ENCODE peak calls at places on chromosomes 11 and 22, in eight cellular contexts. One of them, this sample, is unnamed.
A peak's percentile ranks its signal among the peaks of the same experiment; 100 is the strongest.

GRCh38 chr11:7547091-7547490 is 33.3 kb downstream of the PPFIBP2 start:
- DNase-seq in HCT116: no peak
- DNase-seq in Panc1: no peak
- DNase-seq in GM23338: no peak
- DNase-seq in SK-N-SH: no peak
- DNase-seq in HL-60: no peak
- DNase-seq in HepG2: no peak
- DNase-seq in GM12878: no peak
- DNase-seq in this sample: no peak

GRCh38 chr11:102081313-102081712 is 28.9 kb upstream of the YAP1 start:
- DNase-seq in HCT116: no peak
- DNase-seq in Panc1: no peak
- DNase-seq in GM23338: no peak
- DNase-seq in SK-N-SH: no peak
- DNase-seq in HL-60: no peak
- DNase-seq in HepG2: no peak
- DNase-seq in GM12878: no peak
- DNase-seq in this sample: no peak

GRCh38 chr11:112029460-112029859 is 4.3 kb downstream of the DLAT start:
- DNase-seq in HCT116: no peak
- DNase-seq in Panc1: no peak
- DNase-seq in GM23338: no peak
- DNase-seq in SK-N-SH: no peak
- DNase-seq in HL-60: no peak
- DNase-seq in HepG2: no peak
- DNase-seq in GM12878: no peak
- DNase-seq in this sample: no peak

GRCh38 chr11:95132956-95133355 is 43.3 kb downstream of the ENDOD1 start:
- DNase-seq in HCT116: no peak
- DNase-seq in Panc1: no peak
- DNase-seq in GM23338: no peak
- DNase-seq in SK-N-SH: no peak
- DNase-seq in HL-60: peak; percentile 54
- DNase-seq in HepG2: no peak
- DNase-seq in GM12878: no peak
- DNase-seq in this sample: no peak

GRCh38 chr11:67356867-67357561 is 3.7 kb upstream of the POLD4 start:
- DNase-seq in HCT116: no peak
- DNase-seq in Panc1: no peak
- DNase-seq in GM23338: peak; percentile 94
- DNase-seq in SK-N-SH: peak; percentile 84
- DNase-seq in HL-60: peak; percentile 89
- DNase-seq in HepG2: peak; percentile 76
- DNase-seq in GM12878: no peak
- DNase-seq in this sample: peak; percentile 90

GRCh38 chr11:73585834-73586575 is 11.9 kb downstream of the FAM168A start:
- DNase-seq in HCT116: no peak
- DNase-seq in Panc1: no peak
- DNase-seq in GM23338: no peak
- DNase-seq in SK-N-SH: no peak
- DNase-seq in HL-60: no peak
- DNase-seq in HepG2: no peak
- DNase-seq in GM12878: no peak
- DNase-seq in this sample: no peak

GRCh38 chr11:78040691-78041379 is 17.8 kb upstream of the KCTD14 start:
- DNase-seq in HCT116: no peak
- DNase-seq in Panc1: no peak
- DNase-seq in GM23338: peak; percentile 24
- DNase-seq in SK-N-SH: no peak
- DNase-seq in HL-60: no peak
- DNase-seq in HepG2: no peak
- DNase-seq in GM12878: no peak
- DNase-seq in this sample: peak; percentile 46

GRCh38 chr22:42862045-42862734 is 5.1 kb upstream of the ARFGAP3 start:
- DNase-seq in HCT116: no peak
- DNase-seq in Panc1: no peak
- DNase-seq in GM23338: no peak
- DNase-seq in SK-N-SH: no peak
- DNase-seq in HL-60: no peak
- DNase-seq in HepG2: peak; percentile 62
- DNase-seq in GM12878: no peak
- DNase-seq in this sample: no peak

GRCh38 chr11:27213232-27213660 is 149.8 kb downstream of the CCDC34 start:
- DNase-seq in HCT116: no peak
- DNase-seq in Panc1: peak; percentile 64
- DNase-seq in GM23338: no peak
- DNase-seq in SK-N-SH: no peak
- DNase-seq in HL-60: no peak
- DNase-seq in HepG2: no peak
- DNase-seq in GM12878: peak; percentile 17
- DNase-seq in this sample: no peak

GRCh38 chr11:100930185-100930778 is 199.3 kb downstream of the PGR start:
- DNase-seq in HCT116: peak; percentile 47
- DNase-seq in Panc1: no peak
- DNase-seq in GM23338: peak; percentile 79
- DNase-seq in SK-N-SH: peak; percentile 6
- DNase-seq in HL-60: no peak
- DNase-seq in HepG2: peak; percentile 46
- DNase-seq in GM12878: no peak
- DNase-seq in this sample: peak; percentile 68

GRCh38 chr22:25232301-25232700 is 12.9 kb downstream of the CRYBB2 start:
- DNase-seq in HCT116: no peak
- DNase-seq in Panc1: no peak
- DNase-seq in GM23338: no peak
- DNase-seq in SK-N-SH: no peak
- DNase-seq in HL-60: no peak
- DNase-seq in HepG2: no peak
- DNase-seq in GM12878: no peak
- DNase-seq in this sample: no peak

DNA sequence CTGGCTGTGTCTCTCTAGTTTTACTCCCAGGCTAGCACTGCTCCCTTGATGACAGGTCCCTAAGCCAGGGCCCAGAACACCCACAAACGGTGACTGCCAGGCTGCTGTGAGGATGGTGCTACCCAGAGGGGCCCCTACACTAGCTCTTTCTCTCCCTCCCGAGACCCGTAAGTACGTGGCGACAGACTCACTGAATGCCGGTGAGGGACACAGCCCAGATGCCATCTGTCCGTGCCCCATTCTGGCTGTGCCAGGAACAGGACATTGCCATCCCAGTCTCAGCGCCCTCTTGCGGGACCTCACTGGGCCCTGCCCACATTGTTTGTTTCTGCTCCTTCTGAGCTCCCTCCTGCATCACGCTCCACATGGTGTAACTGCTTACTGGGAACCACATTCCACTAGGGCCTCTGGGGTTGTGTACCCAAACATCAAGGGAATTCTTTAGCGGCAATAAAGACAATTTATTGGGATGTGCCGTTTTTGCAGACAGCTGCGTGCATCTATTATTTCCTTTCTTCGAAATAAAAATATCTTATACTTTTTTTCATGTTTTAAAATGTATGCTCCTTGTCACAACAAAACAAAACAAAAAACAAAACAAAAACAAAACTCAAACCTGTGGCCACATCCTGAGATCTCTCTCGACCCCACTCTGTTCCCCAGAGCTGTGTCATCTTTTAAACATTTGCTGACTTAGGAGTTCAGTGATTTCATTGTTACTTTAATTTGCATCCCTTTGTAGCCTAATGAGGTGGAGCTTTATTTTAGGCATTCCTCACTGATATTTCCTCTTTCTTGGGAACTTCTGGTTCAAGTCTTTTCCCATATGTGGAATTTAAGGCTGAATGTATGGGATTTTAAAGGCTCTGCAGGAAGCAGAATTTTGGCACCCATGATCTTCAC is 4.4 kb upstream of the TPCN2 start:
- DNase-seq in HCT116: peak; percentile 68
- DNase-seq in Panc1: peak; percentile 42
- DNase-seq in GM23338: peak; percentile 88
- DNase-seq in SK-N-SH: peak; percentile 77
- DNase-seq in HL-60: peak; percentile 75
- DNase-seq in HepG2: peak; percentile 68
- DNase-seq in GM12878: no peak
- DNase-seq in this sample: no peak
- TF ChIP-seq REST in HCT116: no peak
- TF ChIP-seq REST in Panc1: no peak
- TF ChIP-seq REST in GM23338: no peak
- TF ChIP-seq REST in SK-N-SH: no peak
- TF ChIP-seq REST in HL-60: no peak
- TF ChIP-seq REST in HepG2: no peak
- TF ChIP-seq REST in GM12878: no peak
- TF ChIP-seq REST in this sample: no peak

DNA sequence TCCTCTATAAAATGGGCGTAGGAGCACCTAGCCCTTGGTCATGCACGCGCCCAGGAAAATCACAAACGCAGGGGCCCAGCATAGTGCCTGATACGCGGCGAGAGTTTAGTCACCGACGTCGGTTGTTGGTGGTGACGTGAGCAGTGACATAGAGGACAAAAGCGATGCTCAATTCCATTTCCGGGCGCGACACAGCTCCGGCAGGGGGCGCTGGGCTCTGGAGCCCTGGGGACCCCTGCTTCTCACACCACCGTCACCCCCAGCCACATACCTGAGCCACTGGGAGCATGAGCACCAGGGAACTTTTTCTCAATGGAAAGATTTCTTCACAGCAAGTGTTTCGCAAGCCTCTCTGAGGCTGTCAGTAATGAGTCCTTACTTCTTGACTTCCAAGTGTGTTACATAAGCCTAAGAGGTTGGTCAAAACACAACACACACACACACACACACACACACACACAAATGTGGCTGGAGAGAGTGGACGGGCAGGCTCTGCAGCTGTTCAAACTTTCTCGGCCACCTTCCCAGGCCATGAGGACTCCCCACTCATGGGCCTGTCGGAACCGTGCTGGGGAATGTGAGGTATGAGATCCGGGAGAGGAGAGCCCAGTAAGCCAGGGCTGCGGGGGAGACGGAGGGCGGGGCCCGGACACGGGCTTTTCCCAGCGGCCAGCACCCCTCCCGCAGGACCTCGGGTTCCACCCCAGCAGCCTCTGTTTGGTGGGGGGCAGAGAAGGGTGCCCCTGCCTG is 36.9 kb upstream of the LINC01488 start:
- DNase-seq in HCT116: no peak
- DNase-seq in Panc1: no peak
- DNase-seq in GM23338: peak; percentile 60
- DNase-seq in SK-N-SH: no peak
- DNase-seq in HL-60: peak; percentile 95
- DNase-seq in HepG2: peak; percentile 21
- DNase-seq in GM12878: no peak
- DNase-seq in this sample: peak; percentile 97
- TF ChIP-seq POLR2AphosphoS5 in HCT116: no peak
- TF ChIP-seq POLR2AphosphoS5 in Panc1: no peak
- TF ChIP-seq POLR2AphosphoS5 in GM23338: no peak
- TF ChIP-seq POLR2AphosphoS5 in SK-N-SH: no peak
- TF ChIP-seq POLR2AphosphoS5 in HL-60: peak; percentile 66
- TF ChIP-seq POLR2AphosphoS5 in HepG2: no peak
- TF ChIP-seq POLR2AphosphoS5 in GM12878: no peak
- TF ChIP-seq POLR2AphosphoS5 in this sample: peak; percentile 47

GRCh38 chr11:64746486-64746885 is 2.5 kb upstream of the RASGRP2 start:
- DNase-seq in HCT116: no peak
- DNase-seq in Panc1: no peak
- DNase-seq in GM23338: no peak
- DNase-seq in SK-N-SH: no peak
- DNase-seq in HL-60: no peak
- DNase-seq in HepG2: no peak
- DNase-seq in GM12878: no peak
- DNase-seq in this sample: no peak

GRCh38 chr11:64743591-64744543 is at the start of gene RASGRP2:
- DNase-seq in HCT116: no peak
- DNase-seq in Panc1: no peak
- DNase-seq in GM23338: peak; percentile 81
- DNase-seq in SK-N-SH: peak; percentile 84
- DNase-seq in HL-60: peak; percentile 94
- DNase-seq in HepG2: peak; percentile 28
- DNase-seq in GM12878: no peak
- DNase-seq in this sample: peak; percentile 87

GRCh38 chr11:64744544-64745218 is 739 bp upstream of the RASGRP2 start:
- DNase-seq in HCT116: no peak
- DNase-seq in Panc1: no peak
- DNase-seq in GM23338: no peak
- DNase-seq in SK-N-SH: peak; percentile 86
- DNase-seq in HL-60: no peak
- DNase-seq in HepG2: no peak
- DNase-seq in GM12878: no peak
- DNase-seq in this sample: peak; percentile 88

GRCh38 chr11:64745523-64746328 is 1.8 kb upstream of the RASGRP2 start:
- DNase-seq in HCT116: no peak
- DNase-seq in Panc1: no peak
- DNase-seq in GM23338: peak; percentile 90
- DNase-seq in SK-N-SH: peak; percentile 96
- DNase-seq in HL-60: peak; percentile 83
- DNase-seq in HepG2: no peak
- DNase-seq in GM12878: no peak
- DNase-seq in this sample: peak; percentile 86

DNA sequence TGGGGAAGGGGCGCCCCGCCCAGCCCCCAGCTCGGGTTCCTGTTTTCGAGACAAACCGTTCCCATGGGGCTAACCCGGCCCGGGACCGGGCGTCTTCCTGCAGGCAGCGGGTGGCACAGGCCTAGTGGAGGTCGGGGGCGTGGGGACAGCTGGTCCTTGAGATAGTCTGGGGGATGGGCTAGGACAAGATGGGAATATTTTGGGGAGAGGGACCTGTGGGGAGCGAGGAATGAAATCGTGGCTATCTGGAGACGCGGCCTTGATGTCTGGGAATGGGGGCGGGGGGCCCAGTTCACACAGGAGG is 1.2 kb upstream of the RASGRP2 start:
- DNase-seq in HCT116: no peak
- DNase-seq in Panc1: no peak
- DNase-seq in GM23338: peak; percentile 70
- DNase-seq in SK-N-SH: peak; percentile 81
- DNase-seq in HL-60: peak; percentile 97
- DNase-seq in HepG2: no peak
- DNase-seq in GM12878: no peak
- DNase-seq in this sample: peak; percentile 58
- TF ChIP-seq REST in HCT116: no peak
- TF ChIP-seq REST in Panc1: no peak
- TF ChIP-seq REST in GM23338: no peak
- TF ChIP-seq REST in SK-N-SH: no peak
- TF ChIP-seq REST in HL-60: no peak
- TF ChIP-seq REST in HepG2: no peak
- TF ChIP-seq REST in GM12878: no peak
- TF ChIP-seq REST in this sample: no peak

DNA sequence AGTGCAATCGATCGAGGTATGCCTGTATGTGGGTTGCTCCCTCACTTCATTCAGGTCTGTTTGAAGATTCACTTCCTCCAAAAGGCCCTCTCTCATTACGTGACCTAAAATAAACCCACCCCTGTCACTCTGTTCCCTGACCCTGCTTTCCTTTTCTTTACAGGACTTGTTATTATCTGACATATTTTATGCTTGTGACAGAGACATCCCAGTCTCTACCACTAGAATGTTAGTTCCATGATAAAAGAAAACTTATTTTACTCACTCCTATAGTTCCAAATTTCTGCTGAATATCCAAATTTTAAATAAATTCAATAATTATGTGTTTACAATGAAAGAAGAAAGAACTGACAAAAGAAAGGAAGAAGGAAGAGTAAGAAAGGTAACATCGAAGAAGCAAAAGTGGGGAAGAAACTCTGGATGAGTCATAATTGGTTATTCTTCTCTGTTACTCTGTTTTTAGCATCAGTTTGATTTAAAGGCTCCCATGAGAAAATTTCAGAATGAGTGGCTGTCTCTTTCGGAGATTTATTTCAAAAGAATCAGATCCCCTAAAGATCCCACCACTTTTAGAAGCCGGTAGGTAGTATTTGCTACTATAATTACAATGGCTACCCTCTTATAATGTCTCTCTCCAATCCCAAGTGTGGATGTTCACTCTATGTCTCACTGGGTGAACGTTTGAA is 33.5 kb downstream of the ENTHD1 start:
- DNase-seq in HCT116: no peak
- DNase-seq in Panc1: no peak
- DNase-seq in GM23338: no peak
- DNase-seq in SK-N-SH: no peak
- DNase-seq in HL-60: no peak
- DNase-seq in HepG2: no peak
- DNase-seq in GM12878: peak; percentile 73
- DNase-seq in this sample: no peak
- TF ChIP-seq POLR2AphosphoS5 in HCT116: no peak
- TF ChIP-seq POLR2AphosphoS5 in Panc1: no peak
- TF ChIP-seq POLR2AphosphoS5 in GM23338: no peak
- TF ChIP-seq POLR2AphosphoS5 in SK-N-SH: no peak
- TF ChIP-seq POLR2AphosphoS5 in HL-60: no peak
- TF ChIP-seq POLR2AphosphoS5 in HepG2: no peak
- TF ChIP-seq POLR2AphosphoS5 in GM12878: no peak
- TF ChIP-seq POLR2AphosphoS5 in this sample: no peak